ENCODE peak calls at places on chromosomes 11 and 22, in eight cellular contexts. C is kidney, S is right lobe of liver, X is breast epithelium, Q is fibroblast of lung, Z is choroid plexus epithelial cell, P is GM23338, J is stomach. F is an unnamed sample.

GRCh38 chr11:128208329-128209220 is 378.8 kb downstream of the ETS1 start:
- DNase-seq in C (no peak), S (no peak), X (no peak), Q (peak; percentile 98), Z (peak; percentile 92), P (no peak), J (no peak), F (peak; percentile 27)

GRCh38 chr11:78586452-78587046 is 11.9 kb upstream of the NARS2 start:
- DNase-seq in C (no peak), S (no peak), X (no peak), Q (no peak), Z (peak; percentile 53), P (peak; percentile 47), J (no peak), F (no peak)

GRCh38 chr11:73350908-73351636 is 25.1 kb upstream of the RELT start:
- DNase-seq in C (no peak), S (no peak), X (no peak), Q (peak; percentile 57), Z (peak; percentile 87), P (peak; percentile 78), J (peak; percentile 70), F (peak; percentile 67)

GRCh38 chr22:44219101-44219870 is 38.6 kb downstream of the PARVG start:
- DNase-seq in C (no peak), S (no peak), X (no peak), Q (no peak), Z (no peak), P (no peak), J (no peak), F (no peak)

GRCh38 chr11:16096336-16096735 is 260.0 kb downstream of the SOX6 start:
- DNase-seq in C (no peak), S (no peak), X (no peak), Q (peak; percentile 50), Z (peak; percentile 9), P (no peak), J (no peak), F (no peak)

GRCh38 chr11:111422494-111423249 is 43.6 kb upstream of the POU2AF1 start:
- DNase-seq in C (no peak), S (no peak), X (no peak), Q (peak; percentile 37), Z (peak; percentile 56), P (peak; percentile 90), J (peak; percentile 79), F (peak; percentile 78)

GRCh38 chr11:117425679-117426296 is 98.1 kb downstream of the CEP164 start:
- DNase-seq in C (no peak), S (no peak), X (no peak), Q (no peak), Z (no peak), P (no peak), J (no peak), F (no peak)

GRCh38 chr11:50075856-50076255 is 43.2 kb downstream of the OR4C45 start:
- DNase-seq in C (no peak), S (no peak), X (no peak), Q (no peak), Z (no peak), P (no peak), J (no peak), F (no peak)

GRCh38 chr11:9787981-9788521 is 124.2 kb downstream of the SWAP70 start:
- DNase-seq in C (no peak), S (no peak), X (no peak), Q (peak; percentile 98), Z (peak; percentile 90), P (no peak), J (no peak), F (no peak)

GRCh38 chr11:17605736-17606135 is 58.7 kb downstream of the OTOG start:
- DNase-seq in C (no peak), S (no peak), X (no peak), Q (no peak), Z (no peak), P (no peak), J (no peak), F (no peak)

GRCh38 chr11:133697161-133697560 is 148.2 kb downstream of the SPATA19 start:
- DNase-seq in C (no peak), S (no peak), X (no peak), Q (no peak), Z (no peak), P (no peak), J (no peak), F (no peak)

GRCh38 chr22:46579751-46580449 is 40.3 kb upstream of the GRAMD4 start:
- DNase-seq in C (peak; percentile 61), S (peak; percentile 41), X (no peak), Q (no peak), Z (no peak), P (no peak), J (no peak), F (no peak)

GRCh38 chr11:47136921-47137320 is 39.8 kb downstream of the ARFGAP2 start:
- DNase-seq in C (no peak), S (no peak), X (no peak), Q (no peak), Z (no peak), P (no peak), J (no peak), F (no peak)

GRCh38 chr11:21405403-21405802 is 736.0 kb downstream of the NELL1 start:
- DNase-seq in C (no peak), S (no peak), X (no peak), Q (no peak), Z (no peak), P (no peak), J (no peak), F (no peak)

GRCh38 chr11:45884596-45885185 is 760 bp upstream of the MAPK8IP1 start:
- DNase-seq in C (no peak), S (no peak), X (no peak), Q (no peak), Z (no peak), P (no peak), J (no peak), F (no peak)

GRCh38 chr11:41451011-41451410 is 8.4 kb downstream of the LRRC4C start:
- DNase-seq in C (no peak), S (no peak), X (no peak), Q (peak; percentile 66), Z (no peak), P (no peak), J (no peak), F (no peak)

GRCh38 chr11:114180301-114181055 is 115.7 kb upstream of the NNMT start:
- DNase-seq in C (peak; percentile 70), S (peak; percentile 70), X (no peak), Q (no peak), Z (peak; percentile 60), P (peak; percentile 74), J (peak; percentile 77), F (peak; percentile 73)

GRCh38 chr11:8063319-8063718 is 17.7 kb upstream of the TUB start:
- DNase-seq in C (no peak), S (no peak), X (no peak), Q (peak; percentile 22), Z (peak; percentile 70), P (no peak), J (peak; percentile 24), F (peak; percentile 74)

GRCh38 chr22:43520632-43521039 is 108.8 kb downstream of the MPPED1 start:
- DNase-seq in C (no peak), S (no peak), X (no peak), Q (no peak), Z (no peak), P (no peak), J (no peak), F (no peak)

GRCh38 chr11:123057604-123058305 is 4.2 kb downstream of the HSPA8 start:
- DNase-seq in C (no peak), S (no peak), X (no peak), Q (no peak), Z (no peak), P (no peak), J (no peak), F (no peak)
- H3K4me3 ChIP-seq in C (no peak overlapping the region), S (peak overlapping the region; percentile 86), X (no peak overlapping the region), Q (peak overlapping the region; percentile 99), Z (no peak overlapping the region), P (peak overlapping the region; percentile 99), J (peak overlapping the region; percentile 99), F (no peak overlapping the region)

GRCh38 chr11:123357353-123357989 is 72.6 kb upstream of the GRAMD1B start:
- DNase-seq in C (no peak), S (no peak), X (no peak), Q (no peak), Z (no peak), P (peak; percentile 11), J (no peak), F (no peak)
- H3K4me3 ChIP-seq in C (peak overlapping the region; percentile 54), S (no peak overlapping the region), X (peak overlapping the region; percentile 66), Q (no peak overlapping the region), Z (no peak overlapping the region), P (peak overlapping the region; percentile 61), J (peak overlapping the region; percentile 43), F (peak overlapping the region; percentile 51)

GRCh38 chr11:72238040-72238450 is 5.9 kb downstream of the PHOX2A start:
- DNase-seq in C (no peak), S (peak; percentile 56), X (no peak), Q (peak; percentile 61), Z (peak; percentile 80), P (peak; percentile 95), J (peak; percentile 53), F (peak; percentile 60)

GRCh38 chr11:72240461-72241289 is 3.3 kb downstream of the PHOX2A start:
- DNase-seq in C (no peak), S (peak; percentile 49), X (peak; percentile 45), Q (peak; percentile 17), Z (peak; percentile 34), P (peak; percentile 34), J (no peak), F (no peak)

GRCh38 chr11:72239849-72240460 is 4.0 kb downstream of the PHOX2A start:
- DNase-seq in C (no peak), S (peak; percentile 62), X (no peak), Q (peak; percentile 11), Z (peak; percentile 30), P (peak; percentile 28), J (peak; percentile 74), F (no peak)

GRCh38 chr11:72238492-72239295 is 5.3 kb downstream of the PHOX2A start:
- DNase-seq in C (no peak), S (no peak), X (no peak), Q (no peak), Z (no peak), P (peak; percentile 32), J (no peak), F (no peak)

GRCh38 chr11:72239296-72239848 is 4.6 kb downstream of the PHOX2A start:
- DNase-seq in C (peak; percentile 91), S (peak; percentile 45), X (no peak), Q (peak; percentile 70), Z (peak; percentile 47), P (peak; percentile 78), J (no peak), F (no peak)
- H3K4me3 ChIP-seq in C (no peak overlapping the region), S (peak overlapping the region; percentile 32), X (peak overlapping the region; percentile 73), Q (peak overlapping the region; percentile 12), Z (peak overlapping the region; percentile 28), P (peak overlapping the region; percentile 60), J (peak overlapping the region; percentile 33), F (peak overlapping the region; percentile 34)

GRCh38 chr11:304915-305833 is 2.4 kb upstream of the IFITM2 start:
- DNase-seq in C (no peak), S (peak; percentile 72), X (no peak), Q (peak; percentile 68), Z (peak; percentile 90), P (peak; percentile 94), J (peak; percentile 65), F (peak; percentile 88)

GRCh38 chr11:304061-304506 is 3.5 kb upstream of the IFITM2 start:
- DNase-seq in C (peak; percentile 79), S (peak; percentile 61), X (no peak), Q (no peak), Z (no peak), P (no peak), J (no peak), F (no peak)

GRCh38 chr11:299951-300735 is 817 bp upstream of the IFITM5 start:
- DNase-seq in C (peak; percentile 81), S (peak; percentile 43), X (no peak), Q (no peak), Z (peak; percentile 20), P (peak; percentile 87), J (no peak), F (no peak)

GRCh38 chr11:305834-306211 is 1.8 kb upstream of the IFITM2 start:
- DNase-seq in C (no peak), S (peak; percentile 34), X (no peak), Q (no peak), Z (no peak), P (no peak), J (no peak), F (no peak)

GRCh38 chr11:303359-303758 is 4.0 kb upstream of the IFITM5 start:
- DNase-seq in C (no peak), S (peak; percentile 27), X (no peak), Q (no peak), Z (no peak), P (no peak), J (no peak), F (no peak)
- H3K4me3 ChIP-seq in C (no peak overlapping the region), S (no peak overlapping the region), X (no peak overlapping the region), Q (no peak overlapping the region), Z (no peak overlapping the region), P (no peak overlapping the region), J (no peak overlapping the region), F (no peak overlapping the region)